ENCODE peak calls at places on chromosomes 12 and 14, in five cellular contexts. U, R, Q, E and F are unnamed samples.

GRCh38 chr12:92059976-92060375 is 85.7 kb downstream of the BTG1 start:
- DNase-seq in U (no peak), R (no peak), Q (peak), E (no peak), F (no peak)

GRCh38 chr12:124273630-124274029 is 21.3 kb upstream of the RFLNA start:
- DNase-seq in U (no peak), R (no peak), Q (no peak), E (peak), F (peak)

GRCh38 chr12:119729871-119730270 is 61.9 kb downstream of the PRKAB1 start:
- DNase-seq in U (no peak), R (no peak), Q (no peak), E (no peak), F (no peak)

GRCh38 chr14:77615231-77616132 is 955 bp downstream of the SPTLC2 start:
- DNase-seq in U (no peak), R (peak), Q (no peak), E (no peak), F (peak)

GRCh38 chr12:121575952-121576615 is 4.7 kb downstream of the KDM2B start:
- DNase-seq in U (no peak), R (no peak), Q (no peak), E (no peak), F (no peak)

GRCh38 chr14:95268350-95268749 is 51.4 kb downstream of the CLMN start:
- DNase-seq in U (no peak), R (no peak), Q (no peak), E (no peak), F (no peak)

GRCh38 chr14:66746316-66747006 is 238.5 kb downstream of the GPHN start:
- DNase-seq in U (no peak), R (no peak), Q (peak), E (peak), F (peak)

GRCh38 chr12:85874064-85874463 is at the start of gene NTS:
- DNase-seq in U (no peak), R (no peak), Q (no peak), E (peak), F (peak)

GRCh38 chr12:124610629-124611558 is 43.5 kb upstream of the NCOR2 start:
- DNase-seq in U (no peak), R (no peak), Q (no peak), E (no peak), F (no peak)

GRCh38 chr12:95481072-95481471 is 7.1 kb downstream of the METAP2 start:
- DNase-seq in U (no peak), R (no peak), Q (no peak), E (no peak), F (no peak)

GRCh38 chr14:34124585-34124984 is 173.7 kb upstream of the EGLN3 start:
- DNase-seq in U (no peak), R (no peak), Q (no peak), E (no peak), F (no peak)

GRCh38 chr12:56034586-56035332 is 7.0 kb upstream of the RPS26 start:
- DNase-seq in U (no peak), R (no peak), Q (no peak), E (no peak), F (no peak)

GRCh38 chr12:124513297-124513867 is 54.0 kb downstream of the NCOR2 start:
- DNase-seq in U (no peak), R (no peak), Q (no peak), E (peak), F (peak)

GRCh38 chr14:54632452-54632851 is 65.5 kb downstream of the SAMD4A start:
- DNase-seq in U (no peak), R (no peak), Q (no peak), E (no peak), F (no peak)